ENCODE peak calls at places on chromosomes 4 and X, in four cellular contexts. Q, O, B and R are unnamed samples.

GRCh38 chrX:131729295-131729694 is 185.4 kb downstream of the OR13H1 start:
- DNase-seq in Q (no peak), O (no peak), B (no peak), R (no peak)

GRCh38 chr4:139036885-139037284 is 21.3 kb downstream of the NOCT start:
- DNase-seq in Q (no peak), O (no peak), B (no peak), R (no peak)

GRCh38 chr4:158580064-158580463 is 58.4 kb downstream of the RXFP1 start:
- DNase-seq in Q (no peak), O (no peak), B (no peak), R (no peak)

GRCh38 chrX:87518504-87518903 is 902 bp downstream of the KLHL4 start:
- DNase-seq in Q (peak), O (no peak), B (no peak), R (no peak)

GRCh38 chr4:68951078-68951805 is at the start of gene UGT2A3:
- DNase-seq in Q (no peak), O (no peak), B (peak), R (no peak)

GRCh38 chrX:46574337-46574940 is 874 bp downstream of the CHST7 start:
- DNase-seq in Q (no peak), O (peak), B (no peak), R (peak)

GRCh38 chrX:22534643-22535042 is 261.9 kb downstream of the CBLL2 start:
- DNase-seq in Q (peak), O (no peak), B (no peak), R (no peak)

GRCh38 chrX:123976671-123977316 is 15.3 kb downstream of the STAG2 start:
- DNase-seq in Q (peak), O (no peak), B (no peak), R (no peak)

GRCh38 chr4:3290476-3290875 is 2.3 kb upstream of the RGS12 start:
- DNase-seq in Q (no peak), O (no peak), B (no peak), R (no peak)

GRCh38 chr4:75015627-75016026 is 82.7 kb downstream of the PARM1 start:
- DNase-seq in Q (no peak), O (no peak), B (peak), R (no peak)

GRCh38 chr4:116180056-116180690 is 905.2 kb downstream of the TRAM1L1 start:
- DNase-seq in Q (peak), O (no peak), B (no peak), R (no peak)

GRCh38 chr4:90095000-90095399 is 32.2 kb upstream of the CCSER1 start:
- DNase-seq in Q (no peak), O (no peak), B (no peak), R (no peak)

GRCh38 chr4:72568959-72569718 is at the start of gene ADAMTS3:
- DNase-seq in Q (peak), O (peak), B (peak), R (peak)

GRCh38 chrX:155888139-155888538 is 7.0 kb downstream of the VAMP7 start:
- DNase-seq in Q (peak), O (no peak), B (no peak), R (no peak)

GRCh38 chrX:11509786-11510185 is 155.9 kb downstream of the ARHGAP6 start:
- DNase-seq in Q (no peak), O (no peak), B (no peak), R (no peak)

GRCh38 chr4:108900018-108900417 is 137.2 kb upstream of the ETNPPL start:
- DNase-seq in Q (no peak), O (no peak), B (no peak), R (no peak)

GRCh38 chr4:109969909-109970308 is 57.2 kb downstream of the EGF start:
- DNase-seq in Q (no peak), O (no peak), B (no peak), R (no peak)

GRCh38 chrX:18173494-18174180 is 47.0 kb downstream of the BEND2 start:
- DNase-seq in Q (no peak), O (no peak), B (no peak), R (no peak)

GRCh38 chr4:100694467-100694866 is 176.6 kb upstream of the EMCN start:
- DNase-seq in Q (peak), O (no peak), B (no peak), R (no peak)

GRCh38 chr4:24032371-24032989 is 142.6 kb upstream of the PPARGC1A start:
- DNase-seq in Q (peak), O (no peak), B (no peak), R (no peak)

GRCh38 chr4:2441393-2442174 is 22.8 kb downstream of the CFAP99 start:
- DNase-seq in Q (peak), O (peak), B (peak), R (peak)

GRCh38 chr4:94577136-94577535 is 125.4 kb downstream of the PDLIM5 start:
- DNase-seq in Q (no peak), O (no peak), B (peak), R (peak)

DNA sequence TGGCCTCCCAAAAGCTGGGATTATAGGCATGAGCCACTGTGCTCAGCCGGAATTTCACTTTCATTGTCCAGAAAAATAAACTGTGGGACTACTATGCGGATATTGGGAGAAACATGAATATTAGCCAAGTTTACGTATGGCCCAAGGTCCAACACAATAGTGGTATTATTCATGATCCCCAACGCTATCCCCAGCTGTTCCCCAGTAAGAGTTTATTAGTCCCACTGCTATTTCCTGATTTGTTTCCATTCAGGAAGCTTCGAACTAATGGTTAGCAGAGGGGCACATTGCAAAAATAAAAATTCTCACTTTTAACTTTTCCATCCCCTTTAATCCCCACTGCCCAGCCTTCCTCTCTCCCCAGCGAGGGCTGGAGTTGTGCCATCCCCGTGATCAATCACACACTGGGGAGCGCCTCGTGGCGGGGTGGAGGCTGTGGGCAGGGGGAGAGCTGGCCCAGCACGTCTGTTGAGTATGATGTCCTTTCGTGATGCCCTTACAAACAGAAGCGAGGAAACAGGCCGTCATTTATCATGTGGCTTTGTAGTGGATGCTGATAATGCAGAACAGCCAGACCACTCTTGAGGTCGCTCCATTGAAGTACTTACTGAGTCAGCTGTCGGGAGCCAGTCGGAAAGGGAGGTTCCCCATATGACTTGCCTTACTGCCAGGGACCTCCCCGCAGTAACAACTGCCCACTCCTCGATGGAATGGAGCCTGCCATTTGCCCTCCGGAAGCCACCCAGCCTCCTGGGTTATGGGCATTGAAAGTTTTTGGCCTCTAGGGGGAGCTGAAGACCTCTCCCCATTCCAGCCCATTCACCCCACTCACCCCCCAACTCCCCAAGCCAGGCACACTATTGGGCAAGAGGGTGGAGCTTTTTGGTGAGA is 117.0 kb downstream of the KDR start:
- DNase-seq in Q (peak), O (no peak), B (no peak), R (no peak)
- TF ChIP-seq CTCF in Q (peak), O (no peak), B (no peak), R (peak)

GRCh38 chr4:132076829-132077228 is 1072.3 kb upstream of the PCDH10 start:
- DNase-seq in Q (no peak), O (no peak), B (no peak), R (no peak)
- TF ChIP-seq CTCF in Q (no peak), O (peak), B (no peak), R (no peak)

GRCh38 chr4:85611661-85612060 is 136.7 kb downstream of the ARHGAP24 start:
- DNase-seq in Q (peak), O (no peak), B (no peak), R (no peak)
- TF ChIP-seq CTCF in Q (no peak), O (no peak), B (no peak), R (no peak)

GRCh38 chr4:38759790-38760122 is 23.0 kb downstream of the TLR10 start:
- DNase-seq in Q (no peak), O (no peak), B (no peak), R (no peak)
- TF ChIP-seq CTCF in Q (no peak), O (no peak), B (no peak), R (no peak)

DNA sequence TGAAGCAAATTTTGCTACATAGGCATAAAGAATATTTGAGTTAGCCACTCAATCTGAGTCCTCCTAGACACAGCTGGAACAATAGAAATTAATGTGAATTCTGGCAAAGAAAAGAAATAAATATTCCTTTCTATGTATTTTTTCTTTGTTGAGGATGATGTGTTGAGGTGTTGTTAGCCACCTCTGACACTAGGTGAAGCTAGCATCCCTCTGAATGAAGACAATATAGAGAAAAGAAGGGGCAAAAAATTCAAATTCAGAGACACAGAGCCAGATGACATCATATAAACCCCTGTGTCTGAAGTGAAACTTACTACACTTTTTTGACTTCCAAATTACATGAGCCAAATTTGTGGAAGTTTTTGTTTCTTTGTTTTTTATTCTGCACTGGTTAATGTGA is 34.6 kb upstream of the TMPRSS11D start:
- DNase-seq in Q (peak), O (no peak), B (no peak), R (no peak)
- TF ChIP-seq CTCF in Q (peak), O (peak), B (no peak), R (peak)

GRCh38 chr4:37757121-37757520 is 69.4 kb upstream of the PGM2 start:
- DNase-seq in Q (no peak), O (no peak), B (no peak), R (no peak)

GRCh38 chr4:37757705-37758104 is 68.8 kb upstream of the PGM2 start:
- DNase-seq in Q (peak), O (no peak), B (no peak), R (no peak)

GRCh38 chr4:37759833-37760232 is 66.7 kb upstream of the PGM2 start:
- DNase-seq in Q (no peak), O (no peak), B (no peak), R (no peak)

GRCh38 chr4:37760840-37761239 is 65.6 kb upstream of the PGM2 start:
- DNase-seq in Q (peak), O (no peak), B (no peak), R (no peak)

GRCh38 chr4:37758226-37758625 is 68.3 kb upstream of the PGM2 start:
- DNase-seq in Q (peak), O (no peak), B (peak), R (no peak)
- TF ChIP-seq CTCF in Q (no peak), O (no peak), B (no peak), R (no peak)